ENCODE peak calls at places on chromosomes 11 and 22, in nine cellular contexts. One of them, this sample, is unnamed.

GRCh38 chr11:2762451-2762850 is 62.7 kb upstream of the KCNQ1OT1 start:
- DNase-seq in fibroblast of the aortic adventitia: no peak
- DNase-seq in left lung: no peak
- DNase-seq in astrocyte of the spinal cord: no peak
- DNase-seq in neuronal stem cell: no peak
- DNase-seq in tibial artery: peak
- DNase-seq in colonic mucosa: peak
- DNase-seq in esophagus squamous epithelium: no peak
- DNase-seq in kidney: peak
- DNase-seq in this sample: no peak

GRCh38 chr22:37659066-37659896 is 758 bp downstream of the PDXP start:
- DNase-seq in esophagus squamous epithelium: no peak
- DNase-seq in tibial artery: no peak
- DNase-seq in left lung: no peak
- DNase-seq in colonic mucosa: peak
- DNase-seq in kidney: no peak
- DNase-seq in neuronal stem cell: no peak
- DNase-seq in fibroblast of the aortic adventitia: no peak
- DNase-seq in astrocyte of the spinal cord: no peak
- DNase-seq in this sample: no peak

GRCh38 chr22:29270475-29271271 is 2.6 kb downstream of the EWSR1 start:
- DNase-seq in tibial artery: no peak
- DNase-seq in kidney: no peak
- DNase-seq in neuronal stem cell: no peak
- DNase-seq in astrocyte of the spinal cord: peak
- DNase-seq in colonic mucosa: no peak
- DNase-seq in fibroblast of the aortic adventitia: peak
- DNase-seq in left lung: no peak
- DNase-seq in esophagus squamous epithelium: no peak
- DNase-seq in this sample: no peak

GRCh38 chr11:122399375-122399774 is 256.1 kb upstream of the UBASH3B start:
- DNase-seq in esophagus squamous epithelium: no peak
- DNase-seq in neuronal stem cell: no peak
- DNase-seq in tibial artery: no peak
- DNase-seq in left lung: no peak
- DNase-seq in fibroblast of the aortic adventitia: no peak
- DNase-seq in colonic mucosa: no peak
- DNase-seq in astrocyte of the spinal cord: no peak
- DNase-seq in kidney: no peak
- DNase-seq in this sample: no peak

GRCh38 chr22:23698094-23698493 is 7.3 kb downstream of the RGL4 start:
- DNase-seq in esophagus squamous epithelium: no peak
- DNase-seq in neuronal stem cell: no peak
- DNase-seq in colonic mucosa: no peak
- DNase-seq in tibial artery: no peak
- DNase-seq in kidney: no peak
- DNase-seq in astrocyte of the spinal cord: no peak
- DNase-seq in left lung: no peak
- DNase-seq in fibroblast of the aortic adventitia: no peak
- DNase-seq in this sample: no peak

GRCh38 chr11:126058090-126058489 is 4.6 kb downstream of the CDON start:
- DNase-seq in astrocyte of the spinal cord: no peak
- DNase-seq in kidney: no peak
- DNase-seq in tibial artery: no peak
- DNase-seq in colonic mucosa: no peak
- DNase-seq in esophagus squamous epithelium: no peak
- DNase-seq in neuronal stem cell: no peak
- DNase-seq in fibroblast of the aortic adventitia: no peak
- DNase-seq in left lung: no peak
- DNase-seq in this sample: no peak

GRCh38 chr11:45928535-45929215 is 6.2 kb downstream of the LARGE2 start:
- DNase-seq in fibroblast of the aortic adventitia: no peak
- DNase-seq in neuronal stem cell: no peak
- DNase-seq in kidney: peak
- DNase-seq in left lung: no peak
- DNase-seq in tibial artery: no peak
- DNase-seq in astrocyte of the spinal cord: no peak
- DNase-seq in colonic mucosa: no peak
- DNase-seq in esophagus squamous epithelium: no peak
- DNase-seq in this sample: peak

GRCh38 chr11:45665206-45665932 is at the start of gene CHST1:
- DNase-seq in colonic mucosa: peak
- DNase-seq in fibroblast of the aortic adventitia: no peak
- DNase-seq in tibial artery: peak
- DNase-seq in astrocyte of the spinal cord: peak
- DNase-seq in kidney: peak
- DNase-seq in neuronal stem cell: no peak
- DNase-seq in esophagus squamous epithelium: no peak
- DNase-seq in left lung: no peak
- DNase-seq in this sample: no peak

GRCh38 chr11:17906436-17906835 is 106.4 kb downstream of the SERGEF start:
- DNase-seq in astrocyte of the spinal cord: no peak
- DNase-seq in esophagus squamous epithelium: no peak
- DNase-seq in neuronal stem cell: no peak
- DNase-seq in kidney: no peak
- DNase-seq in tibial artery: no peak
- DNase-seq in left lung: no peak
- DNase-seq in colonic mucosa: no peak
- DNase-seq in fibroblast of the aortic adventitia: no peak
- DNase-seq in this sample: no peak

DNA sequence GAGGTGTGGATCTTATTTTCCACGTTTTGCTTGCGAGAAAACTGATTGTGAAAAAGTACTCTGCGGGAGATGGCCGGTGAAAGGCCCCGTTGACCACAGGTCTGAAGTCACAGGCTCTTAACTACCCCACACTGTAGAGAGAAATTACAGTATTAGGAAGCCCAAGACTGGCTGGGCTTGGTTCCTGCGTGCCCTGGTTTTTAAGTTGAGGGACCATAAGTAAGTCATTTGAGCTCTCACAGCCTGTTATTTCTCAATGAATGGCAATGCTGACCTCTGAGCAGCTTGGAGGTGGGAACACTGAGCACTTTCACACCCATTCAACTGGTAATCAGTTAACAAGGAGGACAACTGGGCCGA is 444 bp upstream of the RAB38 start:
- DNase-seq in esophagus squamous epithelium: no peak
- DNase-seq in neuronal stem cell: no peak
- DNase-seq in left lung: no peak
- DNase-seq in astrocyte of the spinal cord: peak
- DNase-seq in kidney: peak
- DNase-seq in tibial artery: no peak
- DNase-seq in colonic mucosa: no peak
- DNase-seq in fibroblast of the aortic adventitia: no peak
- DNase-seq in this sample: no peak
- H3K4me3 ChIP-seq in esophagus squamous epithelium: peak
- H3K4me3 ChIP-seq in neuronal stem cell: no peak
- H3K4me3 ChIP-seq in left lung: peak
- H3K4me3 ChIP-seq in astrocyte of the spinal cord: peak
- H3K4me3 ChIP-seq in kidney: peak
- H3K4me3 ChIP-seq in tibial artery: peak
- H3K4me3 ChIP-seq in colonic mucosa: peak
- H3K4me3 ChIP-seq in fibroblast of the aortic adventitia: no peak
- H3K4me3 ChIP-seq in this sample: peak

DNA sequence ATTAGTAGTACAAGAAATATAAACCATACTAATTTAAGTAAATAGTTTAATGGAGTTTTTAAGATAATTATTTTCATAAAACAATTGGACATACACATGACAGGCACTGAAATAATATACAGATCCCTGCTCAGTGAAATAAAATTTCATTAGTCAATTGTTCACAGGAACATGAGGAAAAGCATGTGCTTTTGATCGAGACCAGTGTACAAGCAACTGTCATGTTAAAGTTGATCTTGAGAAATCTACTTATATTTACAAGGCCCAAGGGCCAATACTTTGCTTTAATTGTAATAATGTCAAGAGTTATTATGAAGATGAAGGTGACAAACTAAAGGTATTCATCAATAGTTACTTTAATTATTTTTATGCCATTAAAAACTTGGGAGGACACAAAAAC is 792.7 kb upstream of the LUZP2 start:
- DNase-seq in left lung: no peak
- DNase-seq in kidney: no peak
- DNase-seq in fibroblast of the aortic adventitia: no peak
- DNase-seq in esophagus squamous epithelium: no peak
- DNase-seq in colonic mucosa: no peak
- DNase-seq in astrocyte of the spinal cord: no peak
- DNase-seq in neuronal stem cell: no peak
- DNase-seq in tibial artery: no peak
- DNase-seq in this sample: no peak
- H3K4me3 ChIP-seq in left lung: no peak
- H3K4me3 ChIP-seq in kidney: no peak
- H3K4me3 ChIP-seq in fibroblast of the aortic adventitia: no peak
- H3K4me3 ChIP-seq in esophagus squamous epithelium: no peak
- H3K4me3 ChIP-seq in colonic mucosa: no peak
- H3K4me3 ChIP-seq in astrocyte of the spinal cord: no peak
- H3K4me3 ChIP-seq in neuronal stem cell: no peak
- H3K4me3 ChIP-seq in tibial artery: no peak
- H3K4me3 ChIP-seq in this sample: no peak

DNA sequence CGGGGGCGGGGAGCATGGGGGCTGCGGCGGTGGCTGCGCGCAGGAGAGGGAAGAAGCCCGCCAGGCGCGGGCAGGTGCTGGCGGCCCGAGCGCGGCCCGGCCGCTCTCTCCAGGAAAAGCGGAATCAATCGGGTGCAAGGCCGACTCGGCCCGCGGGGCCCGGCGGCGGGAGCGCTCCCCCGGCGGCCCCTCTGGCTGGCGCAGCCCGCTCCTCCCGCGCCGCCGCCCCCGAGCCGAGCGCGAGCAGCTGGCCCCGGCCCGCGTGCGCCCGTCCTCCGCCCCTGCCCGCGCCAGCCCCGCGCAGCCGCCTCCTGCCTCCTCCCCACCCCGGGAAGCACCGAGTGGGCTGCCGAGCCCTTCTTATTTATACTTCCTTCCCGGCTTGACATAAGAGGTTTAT is at the start of gene ADAMTS8:
- DNase-seq in tibial artery: no peak
- DNase-seq in neuronal stem cell: no peak
- DNase-seq in colonic mucosa: no peak
- DNase-seq in esophagus squamous epithelium: no peak
- DNase-seq in kidney: no peak
- DNase-seq in left lung: no peak
- DNase-seq in astrocyte of the spinal cord: no peak
- DNase-seq in fibroblast of the aortic adventitia: no peak
- DNase-seq in this sample: no peak
- H3K4me3 ChIP-seq in tibial artery: peak
- H3K4me3 ChIP-seq in neuronal stem cell: peak
- H3K4me3 ChIP-seq in colonic mucosa: peak
- H3K4me3 ChIP-seq in esophagus squamous epithelium: peak
- H3K4me3 ChIP-seq in kidney: no peak
- H3K4me3 ChIP-seq in left lung: peak
- H3K4me3 ChIP-seq in astrocyte of the spinal cord: no peak
- H3K4me3 ChIP-seq in fibroblast of the aortic adventitia: peak
- H3K4me3 ChIP-seq in this sample: peak

GRCh38 chr11:57500926-57501325 is 14.6 kb downstream of the SLC43A1 start:
- DNase-seq in astrocyte of the spinal cord: no peak
- DNase-seq in left lung: no peak
- DNase-seq in kidney: no peak
- DNase-seq in tibial artery: no peak
- DNase-seq in neuronal stem cell: no peak
- DNase-seq in esophagus squamous epithelium: no peak
- DNase-seq in colonic mucosa: no peak
- DNase-seq in fibroblast of the aortic adventitia: no peak
- DNase-seq in this sample: no peak
- H3K4me3 ChIP-seq in astrocyte of the spinal cord: no peak
- H3K4me3 ChIP-seq in left lung: no peak
- H3K4me3 ChIP-seq in kidney: no peak
- H3K4me3 ChIP-seq in tibial artery: no peak
- H3K4me3 ChIP-seq in neuronal stem cell: no peak
- H3K4me3 ChIP-seq in esophagus squamous epithelium: no peak
- H3K4me3 ChIP-seq in colonic mucosa: no peak
- H3K4me3 ChIP-seq in fibroblast of the aortic adventitia: no peak
- H3K4me3 ChIP-seq in this sample: no peak

GRCh38 chr11:69703711-69704507 is at the start of gene FGF19:
- DNase-seq in neuronal stem cell: no peak
- DNase-seq in fibroblast of the aortic adventitia: no peak
- DNase-seq in colonic mucosa: no peak
- DNase-seq in left lung: no peak
- DNase-seq in astrocyte of the spinal cord: no peak
- DNase-seq in esophagus squamous epithelium: no peak
- DNase-seq in kidney: no peak
- DNase-seq in tibial artery: no peak
- DNase-seq in this sample: no peak
- H3K4me3 ChIP-seq in neuronal stem cell: peak
- H3K4me3 ChIP-seq in fibroblast of the aortic adventitia: no peak
- H3K4me3 ChIP-seq in colonic mucosa: no peak
- H3K4me3 ChIP-seq in left lung: no peak
- H3K4me3 ChIP-seq in astrocyte of the spinal cord: no peak
- H3K4me3 ChIP-seq in esophagus squamous epithelium: peak
- H3K4me3 ChIP-seq in kidney: no peak
- H3K4me3 ChIP-seq in tibial artery: peak
- H3K4me3 ChIP-seq in this sample: peak

GRCh38 chr22:21753374-21754111 is 17.9 kb upstream of the YPEL1 start:
- DNase-seq in neuronal stem cell: no peak
- DNase-seq in colonic mucosa: no peak
- DNase-seq in tibial artery: no peak
- DNase-seq in left lung: no peak
- DNase-seq in astrocyte of the spinal cord: no peak
- DNase-seq in fibroblast of the aortic adventitia: no peak
- DNase-seq in esophagus squamous epithelium: no peak
- DNase-seq in kidney: no peak
- DNase-seq in this sample: no peak
- H3K4me3 ChIP-seq in neuronal stem cell: no peak
- H3K4me3 ChIP-seq in colonic mucosa: no peak
- H3K4me3 ChIP-seq in tibial artery: no peak
- H3K4me3 ChIP-seq in left lung: no peak
- H3K4me3 ChIP-seq in astrocyte of the spinal cord: no peak
- H3K4me3 ChIP-seq in fibroblast of the aortic adventitia: no peak
- H3K4me3 ChIP-seq in esophagus squamous epithelium: no peak
- H3K4me3 ChIP-seq in kidney: no peak
- H3K4me3 ChIP-seq in this sample: no peak

GRCh38 chr11:67375320-67376021 is 2.1 kb upstream of the CLCF1 start:
- DNase-seq in kidney: peak
- DNase-seq in astrocyte of the spinal cord: no peak
- DNase-seq in neuronal stem cell: no peak
- DNase-seq in tibial artery: no peak
- DNase-seq in fibroblast of the aortic adventitia: no peak
- DNase-seq in colonic mucosa: no peak
- DNase-seq in left lung: no peak
- DNase-seq in esophagus squamous epithelium: no peak
- DNase-seq in this sample: no peak
- H3K4me3 ChIP-seq in kidney: no peak
- H3K4me3 ChIP-seq in astrocyte of the spinal cord: no peak
- H3K4me3 ChIP-seq in neuronal stem cell: no peak
- H3K4me3 ChIP-seq in tibial artery: no peak
- H3K4me3 ChIP-seq in fibroblast of the aortic adventitia: no peak
- H3K4me3 ChIP-seq in colonic mucosa: no peak
- H3K4me3 ChIP-seq in left lung: no peak
- H3K4me3 ChIP-seq in esophagus squamous epithelium: no peak
- H3K4me3 ChIP-seq in this sample: no peak

GRCh38 chr11:22510010-22510409 is 115.6 kb downstream of the FANCF start:
- DNase-seq in fibroblast of the aortic adventitia: no peak
- DNase-seq in colonic mucosa: no peak
- DNase-seq in left lung: no peak
- DNase-seq in kidney: no peak
- DNase-seq in neuronal stem cell: no peak
- DNase-seq in esophagus squamous epithelium: no peak
- DNase-seq in astrocyte of the spinal cord: no peak
- DNase-seq in tibial artery: no peak
- DNase-seq in this sample: no peak
- H3K4me3 ChIP-seq in fibroblast of the aortic adventitia: no peak
- H3K4me3 ChIP-seq in colonic mucosa: no peak
- H3K4me3 ChIP-seq in left lung: no peak
- H3K4me3 ChIP-seq in kidney: no peak
- H3K4me3 ChIP-seq in neuronal stem cell: no peak
- H3K4me3 ChIP-seq in esophagus squamous epithelium: no peak
- H3K4me3 ChIP-seq in astrocyte of the spinal cord: no peak
- H3K4me3 ChIP-seq in tibial artery: no peak
- H3K4me3 ChIP-seq in this sample: no peak

This sample was measured in RWPE2.